ENCODE peak calls at places on chromosomes 1 and 21, in four cellular contexts. H is AG10803, T is SK-N-SH, R is T-helper 9 cell. I is an unnamed sample.

GRCh38 chr1:219085988-219086387 is 87.7 kb upstream of the LYPLAL1 start:
- DNase-seq in H (peak; percentile 66), T (no peak), R (no peak), I (no peak)

GRCh38 chr1:33130297-33130696 is 49.3 kb downstream of the AZIN2 start:
- DNase-seq in H (no peak), T (no peak), R (no peak), I (peak; percentile 21)

GRCh38 chr1:90204036-90204594 is 209.2 kb downstream of the ZNF326 start:
- DNase-seq in H (no peak), T (no peak), R (no peak), I (no peak)

GRCh38 chr21:37430184-37430821 is 63.7 kb downstream of the DYRK1A start:
- DNase-seq in H (no peak), T (no peak), R (no peak), I (peak; percentile 85)

GRCh38 chr1:155989992-155990325 is 11.6 kb upstream of the ARHGEF2 start:
- DNase-seq in H (no peak), T (no peak), R (no peak), I (no peak)

GRCh38 chr1:16396591-16396990 is 29.5 kb downstream of the SZRD1 start:
- DNase-seq in H (peak; percentile 84), T (no peak), R (no peak), I (no peak)

GRCh38 chr21:32795802-32796489 is 24.4 kb upstream of the PAXBP1 start:
- DNase-seq in H (no peak), T (no peak), R (no peak), I (no peak)

GRCh38 chr1:174999926-175000696 is at the start of gene CACYBP:
- DNase-seq in H (peak; percentile 28), T (peak; percentile 95), R (no peak), I (peak; percentile 71)

GRCh38 chr1:183241446-183241845 is 55.4 kb downstream of the LAMC2 start:
- DNase-seq in H (peak; percentile 89), T (no peak), R (no peak), I (no peak)

GRCh38 chr21:32359719-32360260 is 33.0 kb downstream of the URB1 start:
- DNase-seq in H (peak; percentile 15), T (no peak), R (no peak), I (no peak)

GRCh38 chr1:38834221-38834782 is 25.3 kb downstream of the RRAGC start:
- DNase-seq in H (no peak), T (no peak), R (no peak), I (no peak)

GRCh38 chr1:28865997-28866650 is 48.2 kb upstream of the EPB41 start:
- DNase-seq in H (no peak), T (no peak), R (no peak), I (no peak)

GRCh38 chr21:44064852-44065403 is 42.3 kb upstream of the PWP2 start:
- DNase-seq in H (no peak), T (no peak), R (no peak), I (no peak)

GRCh38 chr1:45924736-45925135 is 121.3 kb downstream of the MAST2 start:
- DNase-seq in H (peak; percentile 34), T (no peak), R (no peak), I (no peak)

GRCh38 chr1:78586572-78586971 is 33.7 kb upstream of the IFI44L start:
- DNase-seq in H (peak; percentile 87), T (no peak), R (no peak), I (no peak)

GRCh38 chr21:35904995-35905972 is 155.0 kb downstream of the SETD4 start:
- DNase-seq in H (peak; percentile 24), T (no peak), R (no peak), I (no peak)

GRCh38 chr1:30538906-30539855 is 184.2 kb downstream of the MATN1 start:
- DNase-seq in H (no peak), T (no peak), R (no peak), I (peak; percentile 10)

GRCh38 chr1:182229907-182230522 is 161.6 kb downstream of the GLUL start:
- DNase-seq in H (peak; percentile 57), T (peak; percentile 38), R (no peak), I (no peak)

GRCh38 chr1:153638261-153638660 is 4.4 kb downstream of the CHTOP start:
- DNase-seq in H (no peak), T (no peak), R (no peak), I (no peak)

GRCh38 chr1:22689505-22689904 is 21.1 kb upstream of the EPHB2 start:
- DNase-seq in H (peak; percentile 89), T (no peak), R (no peak), I (no peak)

GRCh38 chr1:179753061-179753460 is 10.0 kb downstream of the FAM163A start:
- DNase-seq in H (no peak), T (no peak), R (no peak), I (no peak)

GRCh38 chr21:29215709-29216108 is 83.0 kb upstream of the BACH1 start:
- DNase-seq in H (peak; percentile 93), T (no peak), R (no peak), I (no peak)

GRCh38 chr1:156838972-156839371 is 19.9 kb downstream of the INSRR start:
- DNase-seq in H (no peak), T (peak; percentile 81), R (peak; percentile 41), I (no peak)

GRCh38 chr1:107390076-107390420 is 249.2 kb downstream of the NTNG1 start:
- DNase-seq in H (peak; percentile 70), T (no peak), R (no peak), I (no peak)

GRCh38 chr1:235047331-235047871 is 81.2 kb downstream of the TOMM20 start:
- DNase-seq in H (no peak), T (no peak), R (no peak), I (no peak)

GRCh38 chr1:202200112-202200548 is 6.5 kb downstream of the LGR6 start:
- DNase-seq in H (no peak), T (no peak), R (no peak), I (no peak)

GRCh38 chr1:55718758-55719671 is 503.9 kb upstream of the USP24 start:
- DNase-seq in H (peak; percentile 100), T (no peak), R (no peak), I (no peak)

GRCh38 chr1:160981584-160982411 is 27.2 kb upstream of the ITLN2 start:
- DNase-seq in H (no peak), T (peak; percentile 22), R (no peak), I (no peak)